ENCODE peak calls at places on chromosomes 2 and 18, in nine cellular contexts. W, O, E, L, V, N, Y, Q and T are unnamed samples.

GRCh38 chr2:71100195-71100964 is 29.6 kb downstream of the MCEE start:
- DNase-seq in Y (peak; percentile 66), V (peak; percentile 65), N (no peak), Q (peak; percentile 81), O (peak; percentile 57), E (peak; percentile 58), W (peak; percentile 38), L (no peak), T (peak; percentile 10)

GRCh38 chr2:210663574-210663973 is 107.2 kb downstream of the CPS1 start:
- DNase-seq in O (peak; percentile 39), L (no peak), Y (peak; percentile 15), V (no peak), N (no peak), Q (no peak), E (no peak), W (no peak), T (no peak)

GRCh38 chr2:218622606-218623238 is 15.0 kb downstream of the PLCD4 start:
- DNase-seq in Q (no peak), V (no peak), N (no peak), Y (no peak), O (no peak), L (no peak), E (no peak), W (no peak), T (no peak)

GRCh38 chr2:107525420-107525819 is 301.3 kb upstream of the RGPD4 start:
- DNase-seq in Q (no peak), N (no peak), Y (no peak), V (no peak), E (no peak), W (no peak), L (no peak), O (no peak), T (peak; percentile 18)

GRCh38 chr2:46298522-46299351 is 1.5 kb downstream of the EPAS1 start:
- DNase-seq in L (peak; percentile 77), N (no peak), Q (peak; percentile 54), W (peak; percentile 41), E (peak; percentile 60), O (peak; percentile 58), Y (peak; percentile 64), V (peak; percentile 81), T (no peak)

GRCh38 chr2:142935563-142936089 is 58.2 kb downstream of the KYNU start:
- DNase-seq in Q (no peak), V (no peak), Y (no peak), N (no peak), L (no peak), E (no peak), W (no peak), O (no peak), T (no peak)

GRCh38 chr18:68445131-68445530 is 269.8 kb downstream of the TMX3 start:
- DNase-seq in L (no peak), V (no peak), E (no peak), Q (no peak), O (no peak), Y (no peak), N (no peak), W (no peak), T (no peak)

GRCh38 chr18:35122586-35123224 is 81.5 kb downstream of the MAPRE2 start:
- DNase-seq in W (no peak), E (no peak), Y (no peak), Q (no peak), L (no peak), V (no peak), O (peak; percentile 66), N (no peak), T (no peak)

GRCh38 chr2:122927217-122927616 is 1097.9 kb upstream of the CNTNAP5 start:
- DNase-seq in O (peak; percentile 80), N (no peak), V (no peak), E (no peak), W (no peak), L (no peak), Q (no peak), Y (no peak), T (no peak)

GRCh38 chr2:173589604-173590277 is 235.1 kb downstream of the CDCA7 start:
- DNase-seq in O (no peak), V (no peak), W (no peak), Y (peak; percentile 36), E (no peak), N (no peak), L (no peak), Q (no peak), T (no peak)

GRCh38 chr2:158923180-158923594 is 45.3 kb upstream of the TANC1 start:
- DNase-seq in Q (no peak), O (peak; percentile 29), E (no peak), W (no peak), L (no peak), N (peak; percentile 40), Y (no peak), V (no peak), T (no peak)

GRCh38 chr2:61855178-61855523 is 1.3 kb upstream of the FAM161A start:
- DNase-seq in N (no peak), L (no peak), O (peak; percentile 51), Y (peak; percentile 58), V (no peak), W (no peak), Q (no peak), E (no peak), T (no peak)